ENCODE peak calls at places on chromosome 14, in six cellular contexts. H is HepG2, L is A549, D is IMR-90, F is K562, B is GM12878. O is an unnamed sample.

GRCh38 chr14:39469094-39469710 is 37.0 kb upstream of the FBXO33 start:
- DNase-seq in L (peak), D (no peak), H (peak), F (no peak), B (no peak), O (peak)

GRCh38 chr14:101224356-101225115 is 321.0 kb upstream of the RTL1 start:
- DNase-seq in B (no peak), F (no peak), L (no peak), H (no peak), D (no peak), O (no peak)

GRCh38 chr14:105398044-105398725 is at the start of gene TEX22:
- DNase-seq in H (peak), D (peak), B (peak), F (peak), L (peak), O (peak)

GRCh38 chr14:47442206-47442605 is 233.2 kb downstream of the MDGA2 start:
- DNase-seq in F (no peak), H (peak), D (no peak), L (peak), B (no peak), O (peak)

GRCh38 chr14:53368714-53369191 is 215.6 kb upstream of the DDHD1 start:
- DNase-seq in H (no peak), F (no peak), L (peak), B (no peak), D (peak), O (no peak)

GRCh38 chr14:54226103-54226502 is 170.7 kb upstream of the CDKN3 start:
- DNase-seq in H (no peak), B (no peak), L (no peak), F (no peak), D (peak), O (no peak)

GRCh38 chr14:63614964-63615363 is 26.7 kb downstream of the WDR89 start:
- DNase-seq in F (no peak), H (no peak), D (peak), B (no peak), L (no peak), O (no peak)

GRCh38 chr14:93133476-93133875 is 17.8 kb upstream of the ITPK1 start:
- DNase-seq in L (no peak), F (no peak), D (peak), B (no peak), H (no peak), O (no peak)

GRCh38 chr14:22099942-22100763 is 426.5 kb upstream of the OR4E1 start:
- DNase-seq in F (peak), D (peak), B (no peak), H (peak), L (peak), O (peak)

GRCh38 chr14:63039800-63040380 is 5.4 kb downstream of the KCNH5 start:
- DNase-seq in F (no peak), L (peak), D (peak), H (peak), B (no peak), O (peak)

GRCh38 chr14:23346693-23347405 is 5.8 kb downstream of the SLC22A17 start:
- DNase-seq in F (no peak), H (no peak), D (no peak), B (no peak), L (no peak), O (no peak)

GRCh38 chr14:95431199-95432145 is 85.0 kb downstream of the SYNE3 start:
- DNase-seq in D (peak), B (no peak), H (no peak), F (peak), L (peak), O (peak)

GRCh38 chr14:35229495-35230089 is 62.6 kb upstream of the PSMA6 start:
- DNase-seq in F (peak), H (peak), D (no peak), B (no peak), L (no peak), O (no peak)

GRCh38 chr14:65070710-65071033 is 31.6 kb downstream of the MAX start:
- DNase-seq in F (no peak), H (no peak), L (no peak), B (no peak), D (peak), O (no peak)

GRCh38 chr14:88863167-88863566 is 38.7 kb downstream of the TTC8 start:
- DNase-seq in B (no peak), D (no peak), L (no peak), F (no peak), H (no peak), O (no peak)

GRCh38 chr14:22653012-22653621 is 9.0 kb upstream of the OR6J1 start:
- DNase-seq in F (peak), D (peak), B (no peak), H (peak), L (peak), O (peak)

GRCh38 chr14:96863327-96863985 is 66.3 kb downstream of the VRK1 start:
- DNase-seq in F (no peak), L (no peak), D (no peak), H (no peak), B (no peak), O (no peak)

GRCh38 chr14:77622562-77622961 is 6.1 kb upstream of the SPTLC2 start:
- DNase-seq in B (no peak), H (no peak), L (no peak), D (no peak), F (no peak), O (no peak)

GRCh38 chr14:53064461-53064860 is 88.7 kb downstream of the DDHD1 start:
- DNase-seq in F (no peak), B (no peak), D (peak), H (no peak), L (no peak), O (no peak)

GRCh38 chr14:59728294-59728693 is 142.3 kb downstream of the RTN1 start:
- DNase-seq in D (no peak), L (no peak), B (no peak), H (no peak), F (no peak), O (no peak)

GRCh38 chr14:100239840-100240724 is 1.1 kb downstream of the YY1 start:
- DNase-seq in F (peak), D (peak), H (peak), L (peak), B (no peak), O (peak)

GRCh38 chr14:23568600-23569310 is 1.2 kb upstream of the AP1G2 start:
- DNase-seq in H (peak), B (no peak), L (peak), D (no peak), F (no peak), O (peak)

GRCh38 chr14:21734457-21735074 is 60.9 kb upstream of the OR4E1 start:
- DNase-seq in L (peak), H (peak), B (peak), D (peak), F (peak), O (peak)

GRCh38 chr14:61562321-61563161 is 132.8 kb upstream of the HIF1A start:
- DNase-seq in L (peak), H (peak), F (peak), B (no peak), D (peak), O (no peak)

GRCh38 chr14:104435147-104436046 is 144.2 kb upstream of the C14orf180 start:
- DNase-seq in D (no peak), B (no peak), L (no peak), F (peak), H (no peak), O (peak)

GRCh38 chr14:101732128-101732527 is 29.4 kb upstream of the PPP2R5C start:
- DNase-seq in L (no peak), H (no peak), F (no peak), D (no peak), B (no peak), O (no peak)

GRCh38 chr14:58731465-58732330 is 93.9 kb downstream of the DACT1 start:
- DNase-seq in F (no peak), H (no peak), B (no peak), D (peak), L (peak), O (no peak)

GRCh38 chr14:101411151-101411550 is 150.1 kb upstream of the DIO3 start:
- DNase-seq in L (no peak), B (no peak), F (no peak), D (no peak), H (no peak), O (no peak)

GRCh38 chr14:68790656-68791077 is 2.2 kb downstream of the ZFP36L1 start:
- DNase-seq in F (no peak), D (no peak), L (no peak), H (no peak), B (no peak), O (no peak)

GRCh38 chr14:74572829-74573360 is 39.1 kb downstream of the LTBP2 start:
- DNase-seq in F (no peak), L (no peak), D (peak), B (no peak), H (no peak), O (no peak)

GRCh38 chr14:95536036-95536577 is 1.3 kb downstream of the GLRX5 start:
- DNase-seq in H (no peak), B (no peak), L (no peak), F (no peak), D (no peak), O (no peak)

GRCh38 chr14:92954933-92955332 is 32.0 kb downstream of the CHGA start:
- DNase-seq in H (no peak), L (no peak), D (no peak), B (no peak), F (no peak), O (no peak)

GRCh38 chr14:22824711-22825359 is 4.9 kb upstream of the MRPL52 start:
- DNase-seq in D (peak), H (peak), L (peak), B (no peak), F (peak), O (no peak)

GRCh38 chr14:105117710-105118385 is 50.7 kb downstream of the JAG2 start:
- DNase-seq in B (no peak), L (no peak), H (no peak), F (no peak), D (no peak), O (no peak)

GRCh38 chr14:88831285-88831684 is 6.8 kb downstream of the TTC8 start:
- DNase-seq in H (no peak), B (no peak), L (no peak), D (peak), F (no peak), O (no peak)

GRCh38 chr14:94158239-94158888 is 15.8 kb upstream of the PPP4R4 start:
- DNase-seq in B (no peak), H (no peak), L (no peak), D (no peak), F (no peak), O (no peak)
- TF ChIP-seq BHLHE40 in B (no peak), H (no peak), L (no peak), D (no peak), F (no peak), O (no peak)

DNA sequence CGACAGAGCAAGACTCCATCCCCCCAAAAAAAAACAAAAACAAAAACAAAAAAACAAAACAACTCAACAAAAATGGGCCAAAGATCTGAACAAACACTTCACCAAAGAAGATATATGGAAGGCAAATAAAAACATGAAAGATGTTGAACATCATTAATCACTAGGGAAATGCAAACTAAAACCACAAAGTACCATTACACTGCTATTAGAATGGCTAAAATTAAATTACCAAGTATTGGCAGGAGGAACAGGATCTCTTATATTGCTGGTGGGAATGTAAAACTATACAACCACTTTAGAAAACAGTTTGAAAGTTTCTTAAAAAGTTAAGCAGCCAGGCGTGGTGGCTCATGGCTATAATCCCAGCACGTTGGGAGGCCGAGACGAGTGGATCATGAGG is 12.9 kb downstream of the SOS2 start:
- DNase-seq in B (no peak), H (no peak), D (no peak), F (no peak), L (no peak), O (no peak)
- TF ChIP-seq BHLHE40 in B (no peak), H (no peak), D (no peak), F (no peak), L (no peak), O (no peak)

GRCh38 chr14:90546767-90547166 is 149.9 kb downstream of the CALM1 start:
- DNase-seq in D (no peak), L (no peak), H (no peak), F (no peak), B (no peak), O (no peak)

GRCh38 chr14:90544971-90545370 is 148.1 kb downstream of the CALM1 start:
- DNase-seq in B (no peak), F (no peak), H (no peak), D (no peak), L (no peak), O (no peak)

GRCh38 chr14:90547250-90547649 is 150.4 kb downstream of the CALM1 start:
- DNase-seq in L (no peak), D (no peak), B (no peak), F (no peak), H (no peak), O (no peak)

GRCh38 chr14:90545431-90545830 is 148.6 kb downstream of the CALM1 start:
- DNase-seq in D (no peak), L (no peak), F (no peak), B (no peak), H (no peak), O (no peak)

GRCh38 chr14:90545966-90546751 is 149.3 kb downstream of the CALM1 start:
- DNase-seq in F (no peak), H (no peak), L (no peak), B (no peak), D (no peak), O (no peak)
- TF ChIP-seq BHLHE40 in F (no peak), H (no peak), L (no peak), B (no peak), D (no peak), O (no peak)

GRCh38 chr14:99201351-99202073 is 70.5 kb downstream of the BCL11B start:
- DNase-seq in F (peak), L (no peak), H (no peak), D (no peak), B (no peak), O (peak)

GRCh38 chr14:99200654-99201005 is 71.4 kb downstream of the BCL11B start:
- DNase-seq in L (no peak), H (no peak), F (no peak), D (no peak), B (no peak), O (no peak)

GRCh38 chr14:99196310-99196650 is 75.7 kb downstream of the BCL11B start:
- DNase-seq in L (no peak), B (no peak), H (no peak), D (no peak), F (no peak), O (no peak)

GRCh38 chr14:99199854-99200653 is 71.9 kb downstream of the BCL11B start:
- DNase-seq in H (no peak), F (no peak), D (no peak), B (no peak), L (no peak), O (no peak)

DNA sequence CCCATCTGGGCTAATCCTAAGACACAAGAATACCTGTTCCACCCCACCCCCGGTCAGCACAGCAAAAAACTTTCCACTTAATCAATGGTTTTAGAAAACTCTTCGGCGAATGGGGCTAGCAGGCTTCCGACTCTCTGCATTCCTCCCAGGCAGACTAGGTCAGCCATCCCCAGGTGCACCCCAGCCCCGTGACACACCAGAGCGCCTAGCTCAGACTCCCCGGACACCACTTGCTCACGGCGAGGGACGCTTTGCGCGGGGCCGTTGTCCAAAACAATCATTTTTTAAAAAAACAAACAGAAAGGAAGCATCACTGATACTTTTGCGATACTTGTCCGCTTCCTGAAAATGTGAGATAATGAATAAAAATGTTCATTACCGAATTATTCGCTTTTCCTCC is 73.3 kb downstream of the BCL11B start:
- DNase-seq in D (no peak), B (no peak), L (no peak), F (no peak), H (no peak), O (no peak)
- TF ChIP-seq BHLHE40 in D (no peak), B (no peak), L (no peak), F (no peak), H (no peak), O (no peak)

GRCh38 chr14:36505892-36506731 is 13.9 kb downstream of the NKX2-1 start:
- DNase-seq in B (no peak), H (no peak), D (no peak), F (no peak), L (no peak), O (no peak)
- TF ChIP-seq BHLHE40 in B (no peak), H (no peak), D (no peak), F (no peak), L (no peak), O (no peak)